ENCODE peak calls at places on chromosome 2, in seven cellular contexts. F is endodermal cell; O is hepatocyte; Z is upper lobe of right lung; N is psoas muscle; E is stimulated activated CD4-positive, alpha-beta T cell treated with anti-CD3 and anti-CD28 coated beads, Interleukin-15, amount 100 ng/mL, for 24 hours; M is kidney. V is an unnamed sample.

GRCh38 chr2:38215993-38216392 is 140.0 kb upstream of the CYP1B1 start:
- DNase-seq in F (no peak), M (no peak), N (no peak), O (no peak), Z (no peak), E (no peak), V (no peak)

GRCh38 chr2:47058061-47058931 is 96.8 kb downstream of the STPG4 start:
- DNase-seq in M (no peak), Z (no peak), E (no peak), F (no peak), N (peak), O (peak), V (no peak)

GRCh38 chr2:216698895-216699294 is 3.5 kb upstream of the IGFBP5 start:
- DNase-seq in M (no peak), F (peak), Z (no peak), E (no peak), N (no peak), O (peak), V (peak)

GRCh38 chr2:241818229-241818942 is 9.4 kb downstream of the NEU4 start:
- DNase-seq in M (peak), Z (peak), N (no peak), F (peak), O (no peak), E (no peak), V (no peak)

GRCh38 chr2:158125756-158126498 is 24.3 kb downstream of the UPP2 start:
- DNase-seq in N (no peak), O (no peak), Z (no peak), F (no peak), E (no peak), M (no peak), V (no peak)

GRCh38 chr2:94876523-94876863 is 5.3 kb downstream of the TEKT4 start:
- DNase-seq in Z (no peak), M (no peak), E (no peak), F (no peak), N (no peak), O (no peak), V (no peak)

GRCh38 chr2:170524828-170525565 is 190.1 kb upstream of the SP5 start:
- DNase-seq in E (no peak), Z (no peak), O (no peak), F (no peak), N (no peak), M (no peak), V (no peak)

GRCh38 chr2:177001334-177001733 is 211.3 kb upstream of the HNRNPA3 start:
- DNase-seq in N (no peak), M (no peak), O (no peak), E (no peak), F (peak), Z (no peak), V (no peak)

GRCh38 chr2:233007270-233007669 is 5.8 kb downstream of the NGEF start:
- DNase-seq in O (no peak), M (no peak), E (no peak), N (no peak), F (peak), Z (no peak), V (no peak)

GRCh38 chr2:56450083-56450482 is 266.3 kb downstream of the CCDC85A start:
- DNase-seq in O (no peak), N (no peak), Z (no peak), E (no peak), M (no peak), F (no peak), V (no peak)

GRCh38 chr2:195898505-195898904 is 170.1 kb downstream of the DNAH7 start:
- DNase-seq in Z (peak), M (peak), E (no peak), N (no peak), F (no peak), O (peak), V (peak)

GRCh38 chr2:144836635-144837350 is 316.9 kb upstream of the ZEB2 start:
- DNase-seq in F (no peak), Z (no peak), M (no peak), O (no peak), N (no peak), E (no peak), V (no peak)

GRCh38 chr2:99605036-99605435 is 115.2 kb upstream of the REV1 start:
- DNase-seq in Z (no peak), E (no peak), F (no peak), M (no peak), O (no peak), N (no peak), V (no peak)